ENCODE peak calls at places on chromosomes 7 and 10, in five cellular contexts. E, L, X, N and M are unnamed samples.

GRCh38 chr7:88545663-88546062 is 213.8 kb upstream of the ZNF804B start:
- DNase-seq in E (no peak), L (no peak), X (no peak), N (no peak), M (no peak)

GRCh38 chr10:101216207-101216607 is 13.1 kb downstream of the LBX1 start:
- DNase-seq in E (no peak), L (no peak), X (no peak), N (no peak), M (no peak)

GRCh38 chr7:108094933-108095710 is 35.0 kb downstream of the LAMB4 start:
- DNase-seq in E (no peak), L (no peak), X (no peak), N (peak; percentile 40), M (peak; percentile 41)

GRCh38 chr7:27163776-27164380 is 1.5 kb downstream of the HOXA9 start:
- DNase-seq in E (no peak), L (no peak), X (no peak), N (peak; percentile 14), M (peak; percentile 11)

GRCh38 chr7:4835398-4836205 is 26.2 kb downstream of the PAPOLB start:
- DNase-seq in E (no peak), L (no peak), X (no peak), N (no peak), M (no peak)

GRCh38 chr7:26388256-26388655 is 96.6 kb downstream of the SNX10 start:
- DNase-seq in E (no peak), L (no peak), X (no peak), N (no peak), M (no peak)

GRCh38 chr7:130180571-130180971 is 24.6 kb downstream of the TMEM209 start:
- DNase-seq in E (no peak), L (no peak), X (no peak), N (no peak), M (no peak)

GRCh38 chr10:5665380-5666323 is 743 bp downstream of the ASB13 start:
- DNase-seq in E (peak; percentile 61), L (no peak), X (no peak), N (peak; percentile 76), M (peak; percentile 56)

GRCh38 chr10:20694296-20694695 is 202.8 kb downstream of the NEBL start:
- DNase-seq in E (no peak), L (no peak), X (no peak), N (no peak), M (no peak)

GRCh38 chr10:129833988-129834387 is 130.1 kb downstream of the EBF3 start:
- DNase-seq in E (no peak), L (no peak), X (no peak), N (no peak), M (no peak)

GRCh38 chr7:801940-802364 is 30.3 kb upstream of the SUN1 start:
- DNase-seq in E (no peak), L (no peak), X (no peak), N (peak; percentile 72), M (peak; percentile 57)

GRCh38 chr10:49143249-49143648 is 9.4 kb upstream of the FAM170B start:
- DNase-seq in E (no peak), L (no peak), X (no peak), N (no peak), M (no peak)

GRCh38 chr10:51063659-51064535 is 10.4 kb upstream of the PRKG1 start:
- DNase-seq in E (no peak), L (no peak), X (no peak), N (no peak), M (no peak)

GRCh38 chr7:147858421-147858820 is 732.1 kb upstream of the C7orf33 start:
- DNase-seq in E (no peak), L (no peak), X (no peak), N (no peak), M (no peak)